ENCODE peak calls at places on chromosomes 1 and 21, in six cellular contexts. Z is tibial nerve; L is CD8-positive, alpha-beta memory T cell; A is colonic mucosa; Y is kidney epithelial cell; O is mucosa of descending colon. Q is an unnamed sample.

GRCh38 chr1:238621405-238621804 is 730.7 kb upstream of the ZP4 start:
- DNase-seq in L (no peak), O (no peak), Y (no peak), Z (no peak), A (no peak), Q (no peak)

GRCh38 chr1:245663841-245664240 is 509.1 kb downstream of the KIF26B start:
- DNase-seq in Z (no peak), Y (no peak), O (no peak), A (no peak), L (no peak), Q (no peak)

GRCh38 chr1:221223281-221223680 is 344.0 kb downstream of the HLX start:
- DNase-seq in Z (no peak), Y (no peak), L (no peak), O (no peak), A (no peak), Q (no peak)

GRCh38 chr1:97630968-97631367 is 289.9 kb downstream of the DPYD start:
- DNase-seq in O (no peak), L (no peak), A (no peak), Y (no peak), Z (no peak), Q (peak)

GRCh38 chr1:204123376-204123775 is 28.5 kb downstream of the ETNK2 start:
- DNase-seq in A (no peak), L (no peak), Y (no peak), Z (no peak), O (peak), Q (no peak)

GRCh38 chr1:32539584-32540571 is 651 bp downstream of the ZBTB8A start:
- DNase-seq in O (peak), Y (no peak), Z (no peak), A (peak), L (no peak), Q (no peak)

GRCh38 chr1:208029381-208030319 is 118.7 kb upstream of the CD34 start:
- DNase-seq in A (peak), O (peak), Z (no peak), Y (no peak), L (no peak), Q (no peak)

GRCh38 chr21:32256873-32257620 is 21.8 kb downstream of the MIS18A start:
- DNase-seq in Z (peak), Y (peak), A (peak), L (no peak), O (peak), Q (no peak)

GRCh38 chr1:160284220-160284781 is 632 bp downstream of the PEX19 start:
- DNase-seq in A (peak), O (peak), Y (no peak), Z (no peak), L (no peak), Q (peak)

GRCh38 chr1:197145451-197146029 is 929 bp downstream of the ASPM start:
- DNase-seq in O (no peak), Y (no peak), Z (no peak), L (no peak), A (peak), Q (no peak)

DNA sequence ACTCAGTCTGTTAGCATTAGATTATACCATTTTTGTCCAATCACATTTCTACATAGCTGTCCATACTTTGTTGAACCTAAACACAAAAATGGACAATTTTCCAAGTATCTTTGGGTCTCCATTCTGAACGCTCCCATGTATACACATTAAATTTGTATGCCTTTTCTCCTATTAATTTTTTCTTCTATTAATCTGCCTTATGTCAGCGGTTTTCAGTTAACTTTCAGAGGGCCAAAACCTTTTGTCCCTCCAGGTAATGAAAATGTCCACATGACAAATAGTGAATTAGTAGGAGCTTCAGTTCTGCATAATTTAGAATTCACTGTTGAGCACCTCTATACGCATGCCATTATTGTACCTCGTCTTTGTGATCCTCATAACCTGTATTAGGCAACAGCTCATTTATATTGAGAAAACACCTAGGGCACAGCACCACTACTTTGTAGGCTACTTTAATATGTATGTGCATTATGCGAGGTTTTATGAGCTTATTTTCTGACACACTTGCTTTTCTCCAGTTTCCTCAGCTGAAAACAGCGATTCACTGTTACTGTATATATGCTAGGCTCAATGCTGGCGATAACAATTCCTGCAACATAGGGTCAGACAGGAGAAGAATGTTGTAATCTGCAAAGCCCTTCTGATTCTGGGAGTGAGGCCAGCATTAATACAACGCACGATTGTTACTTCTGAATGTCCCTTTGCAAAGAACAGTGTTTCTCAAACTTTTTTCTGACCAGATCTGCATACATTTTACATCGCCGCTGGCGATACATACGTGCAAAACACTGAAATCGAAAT is 1.1 kb upstream of the ABCD3 start:
- DNase-seq in Y (no peak), O (no peak), Z (peak), A (peak), L (no peak), Q (no peak)
- H3K4me3 ChIP-seq in Y (peak), O (no peak), Z (peak), A (peak), L (peak), Q (peak)

GRCh38 chr1:30824736-30825429 is 67.3 kb upstream of the LAPTM5 start:
- DNase-seq in L (no peak), Y (no peak), A (no peak), O (no peak), Z (no peak), Q (no peak)
- H3K4me3 ChIP-seq in L (no peak), Y (peak), A (peak), O (no peak), Z (peak), Q (no peak)

GRCh38 chr1:13708380-13709010 is 8.5 kb downstream of the PRDM2 start:
- DNase-seq in A (peak), O (no peak), Z (no peak), L (no peak), Y (no peak), Q (no peak)
- H3K4me3 ChIP-seq in A (no peak), O (no peak), Z (no peak), L (no peak), Y (no peak), Q (no peak)

GRCh38 chr1:172141351-172142000 is 279.0 kb upstream of the C1orf105 start:
- DNase-seq in O (no peak), L (no peak), A (no peak), Y (no peak), Z (no peak), Q (no peak)
- H3K4me3 ChIP-seq in O (no peak), L (no peak), A (no peak), Y (no peak), Z (peak), Q (no peak)

Q was measured in Jurkat, Clone E6-1.